ENCODE peak calls at places on chromosomes 7 and 10, in eight cellular contexts. Z is dorsolateral prefrontal cortex; X is NCI-H1092 treated with DMSO at 0.1 percent for 48 hours; M is gastrocnemius medialis; W is T-cell; J is activated CD4-positive, alpha-beta T cell treated with anti-CD3 and anti-CD28 coated beads for 4 hours; N is OCI-LY7; V is stimulated activated CD8-positive, alpha-beta memory T cell treated with anti-CD3 and anti-CD28 coated beads, Interleukin-2, amount 100 ng/mL, for 1 hour. B is an unnamed sample.
A peak's percentile ranks its signal among the peaks of the same experiment; 100 is the strongest.

GRCh38 chr7:47905071-47905920 is 43.0 kb downstream of the PKD1L1 start:
- DNase-seq in Z (no peak), X (no peak), M (no peak), W (no peak), J (no peak), N (no peak), V (no peak), B (no peak)

GRCh38 chr10:131210181-131210580 is 101.3 kb downstream of the TCERG1L start:
- DNase-seq in Z (no peak), X (no peak), M (no peak), W (no peak), J (no peak), N (no peak), V (no peak), B (no peak)

GRCh38 chr7:78588393-78588792 is 789.8 kb downstream of the PHTF2 start:
- DNase-seq in Z (no peak), X (no peak), M (no peak), W (no peak), J (no peak), N (no peak), V (no peak), B (no peak)

GRCh38 chr7:2638224-2638991 is 6.6 kb downstream of the TTYH3 start:
- DNase-seq in Z (no peak), X (no peak), M (peak; percentile 81), W (no peak), J (no peak), N (no peak), V (no peak), B (no peak)

GRCh38 chr10:49649936-49650723 is 29.3 kb upstream of the C10orf53 start:
- DNase-seq in Z (no peak), X (no peak), M (no peak), W (no peak), J (no peak), N (no peak), V (no peak), B (no peak)

GRCh38 chr7:5083291-5083690 is 37.6 kb downstream of the RBAK start:
- DNase-seq in Z (no peak), X (no peak), M (no peak), W (no peak), J (no peak), N (no peak), V (no peak), B (no peak)

GRCh38 chr10:81820418-81820817 is 54.6 kb upstream of the NRG3 start:
- DNase-seq in Z (no peak), X (no peak), M (no peak), W (no peak), J (no peak), N (no peak), V (no peak), B (peak; percentile 29)

GRCh38 chr10:20091698-20092097 is 275.5 kb downstream of the PLXDC2 start:
- DNase-seq in Z (no peak), X (no peak), M (no peak), W (no peak), J (no peak), N (no peak), V (no peak), B (no peak)

GRCh38 chr7:115676080-115676479 is 354.5 kb downstream of the TFEC start:
- DNase-seq in Z (peak; percentile 16), X (peak; percentile 80), M (no peak), W (no peak), J (no peak), N (no peak), V (no peak), B (no peak)